ENCODE peak calls at places on chromosome 4, in nine cellular contexts. F is mammary epithelial cell; D is AG09309; C is A549; B is fibroblast of lung; E is endodermal cell; W is endothelial cell of umbilical vein; R is HFF-Myc; M is CD4-positive, alpha-beta memory T cell. Q is an unnamed sample.

GRCh38 chr4:139704915-139705485 is 39.4 kb downstream of the MGST2 start:
- DNase-seq in F (no peak), D (no peak), C (peak), B (peak), E (no peak), W (peak), R (no peak), M (no peak), Q (no peak)

GRCh38 chr4:182776376-182777058 is 140.7 kb downstream of the DCTD start:
- DNase-seq in F (no peak), D (no peak), C (no peak), B (peak), E (no peak), W (no peak), R (no peak), M (no peak), Q (no peak)

GRCh38 chr4:25449270-25449669 is 72.2 kb downstream of the ANAPC4 start:
- DNase-seq in F (no peak), D (no peak), C (no peak), B (peak), E (no peak), W (no peak), R (no peak), M (no peak), Q (no peak)

GRCh38 chr4:172202480-172203076 is 389.4 kb downstream of the GALNTL6 start:
- DNase-seq in F (no peak), D (no peak), C (peak), B (peak), E (peak), W (peak), R (peak), M (no peak), Q (no peak)

GRCh38 chr4:123743821-123744220 is 347.2 kb downstream of the SPRY1 start:
- DNase-seq in F (no peak), D (no peak), C (no peak), B (no peak), E (no peak), W (no peak), R (no peak), M (no peak), Q (no peak)

GRCh38 chr4:85659626-85660213 is 184.8 kb downstream of the ARHGAP24 start:
- DNase-seq in F (no peak), D (no peak), C (no peak), B (no peak), E (no peak), W (no peak), R (no peak), M (no peak), Q (no peak)

GRCh38 chr4:155759372-155760252 is 791 bp downstream of the GUCY1B1 start:
- DNase-seq in F (peak), D (no peak), C (peak), B (peak), E (peak), W (peak), R (no peak), M (no peak), Q (no peak)

GRCh38 chr4:1474126-1475090 is 68.2 kb upstream of the NKX1-1 start:
- DNase-seq in F (no peak), D (no peak), C (no peak), B (no peak), E (no peak), W (no peak), R (no peak), M (no peak), Q (no peak)

GRCh38 chr4:97892596-97893266 is 250.5 kb downstream of the STPG2 start:
- DNase-seq in F (no peak), D (no peak), C (no peak), B (no peak), E (no peak), W (no peak), R (no peak), M (no peak), Q (no peak)

GRCh38 chr4:92021203-92021602 is 282.6 kb upstream of the GRID2 start:
- DNase-seq in F (no peak), D (no peak), C (no peak), B (no peak), E (no peak), W (no peak), R (no peak), M (no peak), Q (no peak)

GRCh38 chr4:57628004-57628403 is 517.8 kb upstream of the IGFBP7 start:
- DNase-seq in F (no peak), D (no peak), C (no peak), B (no peak), E (no peak), W (no peak), R (no peak), M (no peak), Q (no peak)

GRCh38 chr4:156419080-156419638 is 465.5 kb upstream of the CTSO start:
- DNase-seq in F (no peak), D (no peak), C (no peak), B (no peak), E (no peak), W (no peak), R (no peak), M (no peak), Q (no peak)

GRCh38 chr4:108331905-108332632 is 163.3 kb upstream of the LEF1 start:
- DNase-seq in F (no peak), D (no peak), C (no peak), B (no peak), E (no peak), W (no peak), R (no peak), M (no peak), Q (no peak)

GRCh38 chr4:85787133-85787532 is 312.2 kb downstream of the ARHGAP24 start:
- DNase-seq in F (peak), D (no peak), C (peak), B (peak), E (no peak), W (peak), R (no peak), M (no peak), Q (no peak)

GRCh38 chr4:152836936-152837335 is 57.2 kb downstream of the ARFIP1 start:
- DNase-seq in F (no peak), D (no peak), C (no peak), B (no peak), E (no peak), W (no peak), R (no peak), M (no peak), Q (no peak)

GRCh38 chr4:90103991-90104390 is 23.2 kb upstream of the CCSER1 start:
- DNase-seq in F (no peak), D (no peak), C (no peak), B (no peak), E (no peak), W (no peak), R (no peak), M (no peak), Q (no peak)

GRCh38 chr4:79294064-79294463 is 31.8 kb downstream of the NAA11 start:
- DNase-seq in F (no peak), D (no peak), C (no peak), B (peak), E (no peak), W (no peak), R (no peak), M (no peak), Q (no peak)

GRCh38 chr4:172758586-172759340 is 409.8 kb upstream of the GALNT7 start:
- DNase-seq in F (peak), D (no peak), C (peak), B (peak), E (no peak), W (no peak), R (peak), M (no peak), Q (no peak)

GRCh38 chr4:156774422-156774821 is 197.2 kb downstream of the PDGFC start:
- DNase-seq in F (peak), D (peak), C (peak), B (peak), E (no peak), W (no peak), R (no peak), M (no peak), Q (no peak)

GRCh38 chr4:37383579-37384229 is 139.2 kb downstream of the NWD2 start:
- DNase-seq in F (peak), D (no peak), C (peak), B (peak), E (peak), W (peak), R (no peak), M (no peak), Q (no peak)

GRCh38 chr4:147658501-147658900 is 25.5 kb downstream of the PRMT9 start:
- DNase-seq in F (no peak), D (no peak), C (no peak), B (no peak), E (no peak), W (no peak), R (no peak), M (no peak), Q (no peak)

GRCh38 chr4:88866862-88867550 is 169.4 kb upstream of the NAP1L5 start:
- DNase-seq in F (peak), D (no peak), C (no peak), B (peak), E (no peak), W (peak), R (no peak), M (no peak), Q (no peak)

GRCh38 chr4:6907658-6908191 is 1.9 kb upstream of the TBC1D14 start:
- DNase-seq in F (no peak), D (no peak), C (peak), B (no peak), E (peak), W (peak), R (no peak), M (no peak), Q (no peak)
- H3K4me3 ChIP-seq in F (no peak), D (no peak), C (no peak), B (no peak), E (no peak), W (no peak), R (no peak), M (no peak), Q (no peak)

DNA sequence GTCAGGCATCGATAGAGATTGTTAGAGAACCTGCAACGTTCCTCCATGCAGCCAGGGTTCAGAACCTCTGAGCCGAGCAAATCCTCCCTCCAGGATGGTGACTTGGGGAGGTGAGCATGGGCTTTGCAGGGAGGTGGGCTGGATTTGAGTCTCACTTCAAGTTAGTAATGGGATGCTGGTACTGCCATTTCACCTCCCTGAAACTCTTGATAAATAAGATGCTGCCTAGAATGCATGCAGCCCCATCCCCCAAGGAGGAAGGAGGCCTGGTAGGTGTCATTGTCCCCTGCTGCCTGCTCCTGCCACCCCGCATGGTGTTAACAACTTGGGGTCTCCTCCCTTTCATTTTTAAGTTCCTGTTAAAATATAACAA is 35.7 kb upstream of the SLC2A9 start:
- DNase-seq in F (no peak), D (no peak), C (no peak), B (no peak), E (peak), W (no peak), R (no peak), M (no peak), Q (no peak)
- H3K4me3 ChIP-seq in F (no peak), D (no peak), C (no peak), B (no peak), E (no peak), W (no peak), R (no peak), M (no peak), Q (no peak)

DNA sequence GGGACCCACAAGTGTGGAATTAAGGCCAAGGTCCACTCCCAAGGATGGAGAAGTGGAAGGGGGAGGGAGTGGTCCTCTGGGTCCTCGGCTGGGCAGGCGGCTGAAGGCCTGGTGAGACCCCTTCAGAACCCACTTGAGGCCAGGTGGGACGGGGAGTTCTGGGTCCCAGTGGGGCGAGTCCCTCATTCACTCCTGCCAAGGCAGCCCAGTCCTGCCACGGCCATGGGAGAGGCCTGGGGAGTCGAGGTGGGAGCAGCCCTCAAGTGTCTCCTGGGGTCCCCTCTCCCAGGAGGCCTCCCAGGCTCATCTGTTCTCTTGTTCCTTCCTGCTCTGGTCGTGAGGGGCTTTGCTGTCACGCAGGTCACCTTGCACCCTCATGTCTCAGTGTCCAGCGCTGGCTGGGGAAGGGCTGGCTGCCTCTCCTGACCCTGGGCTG is 6.1 kb upstream of the SH3BP2 start:
- DNase-seq in F (no peak), D (no peak), C (no peak), B (no peak), E (no peak), W (no peak), R (no peak), M (no peak), Q (no peak)
- H3K4me3 ChIP-seq in F (no peak), D (no peak), C (no peak), B (no peak), E (no peak), W (no peak), R (no peak), M (no peak), Q (no peak)

DNA sequence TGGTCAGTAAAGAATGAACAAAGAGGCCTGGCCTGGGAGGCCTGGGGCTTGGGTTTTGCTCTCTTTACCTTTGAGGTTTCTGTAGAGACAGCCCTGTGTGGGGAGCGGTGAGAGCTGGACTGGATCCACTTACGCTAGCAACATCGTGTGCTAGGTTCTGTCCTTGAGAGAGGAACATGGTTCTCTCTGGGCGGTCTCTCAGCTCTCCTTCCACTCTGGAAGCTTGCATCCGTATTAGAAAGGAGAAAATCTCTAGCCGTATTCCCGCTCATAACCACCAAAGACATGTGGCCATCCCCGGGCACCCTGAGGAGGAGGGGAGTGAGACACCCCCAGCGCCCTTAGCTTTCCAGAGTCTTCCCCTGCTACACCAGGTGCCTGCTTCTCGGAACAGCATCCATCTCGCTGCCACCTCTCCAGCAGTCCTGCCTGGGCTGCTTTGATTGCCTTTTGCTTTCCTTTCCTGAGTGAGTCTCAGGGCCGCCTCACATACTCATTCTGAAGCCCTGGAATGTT is 1.3 kb downstream of the TADA2B start:
- DNase-seq in F (no peak), D (no peak), C (no peak), B (no peak), E (peak), W (no peak), R (no peak), M (no peak), Q (no peak)
- H3K4me3 ChIP-seq in F (peak), D (peak), C (peak), B (peak), E (peak), W (peak), R (peak), M (peak), Q (peak)

GRCh38 chr4:163493643-163494359 is 689 bp upstream of the TMA16 start:
- DNase-seq in F (no peak), D (no peak), C (peak), B (no peak), E (no peak), W (peak), R (no peak), M (no peak), Q (no peak)

GRCh38 chr4:163494360-163495241 is at the start of gene TMA16:
- DNase-seq in F (peak), D (peak), C (peak), B (peak), E (peak), W (peak), R (peak), M (peak), Q (peak)

GRCh38 chr4:163492951-163493504 is 1.5 kb upstream of the TMA16 start:
- DNase-seq in F (no peak), D (no peak), C (peak), B (peak), E (no peak), W (peak), R (no peak), M (no peak), Q (no peak)

GRCh38 chr4:163489929-163490328 is 4.6 kb upstream of the TMA16 start:
- DNase-seq in F (no peak), D (no peak), C (no peak), B (no peak), E (no peak), W (no peak), R (no peak), M (no peak), Q (no peak)

GRCh38 chr4:163495900-163496299 is 1.4 kb downstream of the TMA16 start:
- DNase-seq in F (peak), D (no peak), C (no peak), B (no peak), E (no peak), W (peak), R (no peak), M (no peak), Q (peak)
- H3K4me3 ChIP-seq in F (peak), D (peak), C (peak), B (peak), E (peak), W (peak), R (peak), M (no peak), Q (no peak)

Q was measured in naive thymus-derived CD4-positive, alpha-beta T cell.